ENCODE peak calls at places on chromosomes 11 and 22, in five cellular contexts. N is lung, W is D721Med, R is sigmoid colon, Q is kidney epithelial cell. B is an unnamed sample.

GRCh38 chr11:116930177-116930576 is 92.8 kb upstream of the APOA1 start:
- DNase-seq in N (no peak), W (no peak), R (no peak), Q (no peak), B (no peak)

GRCh38 chr11:35166369-35167360 is 27.7 kb downstream of the CD44 start:
- DNase-seq in N (no peak), W (no peak), R (peak; percentile 80), Q (peak; percentile 93), B (no peak)

GRCh38 chr11:304915-305833 is 2.4 kb upstream of the IFITM2 start:
- DNase-seq in N (no peak), W (peak; percentile 58), R (peak; percentile 90), Q (peak; percentile 10), B (peak; percentile 54)

GRCh38 chr22:45579806-45580702 is 77.4 kb downstream of the FBLN1 start:
- DNase-seq in N (no peak), W (no peak), R (no peak), Q (no peak), B (no peak)

GRCh38 chr11:128338806-128339205 is 248.6 kb downstream of the ETS1 start:
- DNase-seq in N (no peak), W (no peak), R (no peak), Q (no peak), B (no peak)

GRCh38 chr22:31625661-31626426 is 36.2 kb downstream of the PISD start:
- DNase-seq in N (no peak), W (no peak), R (peak; percentile 88), Q (no peak), B (peak; percentile 69)

GRCh38 chr11:1102221-1102971 is 27.7 kb downstream of the MUC2 start:
- DNase-seq in N (no peak), W (no peak), R (no peak), Q (no peak), B (no peak)

GRCh38 chr22:34696557-34696956 is 369.4 kb upstream of the ISX start:
- DNase-seq in N (no peak), W (no peak), R (no peak), Q (no peak), B (peak; percentile 51)

GRCh38 chr11:134529212-134530096 is 117.4 kb upstream of the B3GAT1 start:
- DNase-seq in N (no peak), W (no peak), R (peak; percentile 61), Q (no peak), B (no peak)

GRCh38 chr22:32823024-32823730 is 21.7 kb downstream of the TIMP3 start:
- DNase-seq in N (no peak), W (no peak), R (peak; percentile 62), Q (no peak), B (peak; percentile 54)

GRCh38 chr11:80330302-80330701 is 889.5 kb upstream of the TENM4 start:
- DNase-seq in N (no peak), W (no peak), R (no peak), Q (peak; percentile 31), B (no peak)

GRCh38 chr22:45642966-45643365 is 28.7 kb upstream of the ATXN10 start:
- DNase-seq in N (no peak), W (no peak), R (no peak), Q (no peak), B (no peak)

GRCh38 chr11:100966366-100966765 is 163.2 kb downstream of the PGR start:
- DNase-seq in N (no peak), W (no peak), R (no peak), Q (no peak), B (no peak)

GRCh38 chr11:106156290-106156937 is 79.0 kb downstream of the AASDHPPT start:
- DNase-seq in N (no peak), W (no peak), R (peak; percentile 67), Q (peak; percentile 43), B (peak; percentile 8)

GRCh38 chr11:130804306-130805077 is 111.8 kb downstream of the SNX19 start:
- DNase-seq in N (no peak), W (no peak), R (no peak), Q (no peak), B (no peak)

GRCh38 chr11:6531267-6531752 is 34.2 kb downstream of the DNHD1 start:
- DNase-seq in N (no peak), W (no peak), R (no peak), Q (no peak), B (peak; percentile 27)

GRCh38 chr11:17014774-17015638 is 792 bp upstream of the PLEKHA7 start:
- DNase-seq in N (no peak), W (peak; percentile 67), R (peak; percentile 52), Q (peak; percentile 51), B (peak; percentile 22)

GRCh38 chr11:123055132-123055924 is 6.6 kb downstream of the HSPA8 start:
- DNase-seq in N (no peak), W (no peak), R (no peak), Q (no peak), B (no peak)

GRCh38 chr11:128187829-128188228 is 399.5 kb downstream of the ETS1 start:
- DNase-seq in N (no peak), W (no peak), R (no peak), Q (no peak), B (no peak)

GRCh38 chr11:121613724-121614123 is 161.0 kb upstream of the SORL1-AS1 start:
- DNase-seq in N (no peak), W (no peak), R (no peak), Q (no peak), B (no peak)

GRCh38 chr11:455566-456147 is 5.6 kb downstream of the PTDSS2 start:
- DNase-seq in N (no peak), W (no peak), R (no peak), Q (no peak), B (no peak)

GRCh38 chr11:130403301-130403804 is 25.1 kb downstream of the ADAMTS8 start:
- DNase-seq in N (peak; percentile 39), W (no peak), R (peak; percentile 91), Q (peak; percentile 64), B (no peak)

GRCh38 chr11:19674420-19674819 is 38.2 kb upstream of the NAV2 start:
- DNase-seq in N (peak; percentile 73), W (no peak), R (no peak), Q (no peak), B (no peak)

GRCh38 chr22:30413745-30414524 is 11.6 kb upstream of the MTFP1 start:
- DNase-seq in N (no peak), W (no peak), R (no peak), Q (no peak), B (no peak)

GRCh38 chr22:27992294-27993165 is 73.5 kb upstream of the PITPNB start:
- DNase-seq in N (no peak), W (no peak), R (peak; percentile 60), Q (no peak), B (no peak)

GRCh38 chr11:115699733-115700132 is 195.5 kb upstream of the CADM1 start:
- DNase-seq in N (no peak), W (no peak), R (peak; percentile 82), Q (no peak), B (no peak)

GRCh38 chr11:45100338-45100737 is 46.1 kb upstream of the PRDM11 start:
- DNase-seq in N (peak; percentile 27), W (no peak), R (no peak), Q (no peak), B (no peak)

GRCh38 chr11:12801976-12802375 is 127.8 kb downstream of the TEAD1 start:
- DNase-seq in N (no peak), W (no peak), R (no peak), Q (no peak), B (no peak)

GRCh38 chr22:43159484-43160178 is 8.3 kb downstream of the TSPO start:
- DNase-seq in N (no peak), W (no peak), R (no peak), Q (no peak), B (peak; percentile 43)

GRCh38 chr11:35313066-35313765 is 106.1 kb downstream of the SLC1A2 start:
- DNase-seq in N (no peak), W (no peak), R (no peak), Q (no peak), B (no peak)

GRCh38 chr11:112541140-112541901 is 280.7 kb upstream of the PLET1 start:
- DNase-seq in N (no peak), W (no peak), R (no peak), Q (no peak), B (no peak)

GRCh38 chr22:24118689-24119384 is 62.5 kb upstream of the SUSD2 start:
- DNase-seq in N (no peak), W (no peak), R (no peak), Q (no peak), B (no peak)

GRCh38 chr11:1397146-1397861 is 7.6 kb downstream of the BRSK2 start:
- DNase-seq in N (no peak), W (no peak), R (no peak), Q (no peak), B (no peak)

GRCh38 chr11:32118025-32118974 is 27.4 kb downstream of the RCN1 start:
- DNase-seq in N (no peak), W (no peak), R (no peak), Q (no peak), B (no peak)

GRCh38 chr11:77377734-77378133 is 76.2 kb upstream of the GDPD4 start:
- DNase-seq in N (no peak), W (no peak), R (no peak), Q (no peak), B (no peak)

GRCh38 chr11:1001682-1002081 is 34.8 kb downstream of the MUC6 start:
- DNase-seq in N (no peak), W (no peak), R (no peak), Q (no peak), B (no peak)

B was measured in nephron progenitor cell.